ENCODE peak calls at places on chromosomes 4 and X, in four cellular contexts. N, P, K and E are unnamed samples.

GRCh38 chrX:41412261-41413167 is 34.6 kb upstream of the NYX start:
- DNase-seq in P (no peak), K (no peak), N (no peak), E (no peak)

GRCh38 chrX:17590892-17591740 is 146.2 kb upstream of the SCML1 start:
- DNase-seq in P (peak; percentile 64), K (peak; percentile 15), N (peak; percentile 36), E (peak; percentile 80)

GRCh38 chrX:153873282-153874090 is 12.5 kb downstream of the L1CAM start:
- DNase-seq in P (no peak), N (no peak), K (peak; percentile 65), E (no peak)

GRCh38 chr4:61614256-61614655 is 414.1 kb downstream of the ADGRL3 start:
- DNase-seq in K (no peak), N (no peak), P (no peak), E (peak; percentile 22)

GRCh38 chr4:104421576-104421975 is 73.1 kb downstream of the CXXC4 start:
- DNase-seq in K (no peak), P (no peak), N (no peak), E (no peak)

GRCh38 chrX:140432328-140433025 is 72.4 kb downstream of the SOX3 start:
- DNase-seq in N (no peak), P (no peak), K (no peak), E (no peak)

GRCh38 chr4:6109842-6110560 is 90.3 kb downstream of the JAKMIP1 start:
- DNase-seq in K (peak; percentile 36), N (peak; percentile 62), P (peak; percentile 90), E (no peak)

GRCh38 chr4:146510942-146511341 is 10.8 kb downstream of the SLC10A7 start:
- DNase-seq in K (no peak), N (no peak), P (no peak), E (no peak)

GRCh38 chrX:105882581-105883275 is 60.4 kb downstream of the NRK start:
- DNase-seq in N (no peak), P (no peak), K (no peak), E (peak; percentile 4)

GRCh38 chr4:91064157-91064853 is 937.1 kb downstream of the CCSER1 start:
- DNase-seq in K (peak; percentile 42), N (no peak), P (no peak), E (no peak)

GRCh38 chrX:87525771-87526229 is 8.2 kb downstream of the KLHL4 start:
- DNase-seq in N (no peak), K (no peak), P (no peak), E (peak; percentile 78)

GRCh38 chr4:55637272-55637820 is 1.2 kb upstream of the NMU start:
- DNase-seq in P (peak; percentile 51), K (no peak), N (no peak), E (no peak)

GRCh38 chr4:81408341-81408740 is 63.4 kb downstream of the RASGEF1B start:
- DNase-seq in N (no peak), K (no peak), P (no peak), E (no peak)

GRCh38 chr4:58649236-58649635 is 1539.1 kb upstream of the IGFBP7 start:
- DNase-seq in P (no peak), N (no peak), K (no peak), E (no peak)

GRCh38 chr4:174324725-174325124 is 41.0 kb downstream of the CEP44 start:
- DNase-seq in K (no peak), P (no peak), N (no peak), E (peak; percentile 52)

GRCh38 chr4:118981171-118981838 is 92.7 kb downstream of the SYNPO2 start:
- DNase-seq in P (no peak), K (peak; percentile 23), N (no peak), E (peak; percentile 81)

GRCh38 chrX:49165901-49166881 is 3.6 kb downstream of the MAGIX start:
- DNase-seq in N (peak; percentile 83), P (peak; percentile 94), K (peak; percentile 69), E (peak; percentile 61)

GRCh38 chr4:30863031-30863430 is 142.9 kb downstream of the PCDH7 start:
- DNase-seq in N (no peak), P (no peak), K (no peak), E (peak; percentile 77)

GRCh38 chrX:68440940-68441339 is 7.6 kb upstream of the OPHN1 start:
- DNase-seq in N (no peak), P (no peak), K (no peak), E (peak; percentile 68)

GRCh38 chr4:153521467-153521866 is 55.3 kb downstream of the TMEM131L start:
- DNase-seq in P (no peak), N (no peak), K (no peak), E (no peak)

GRCh38 chrX:67720344-67720743 is 176.5 kb downstream of the AR start:
- DNase-seq in K (no peak), P (no peak), N (no peak), E (no peak)

GRCh38 chr4:69617083-69617694 is 22.3 kb downstream of the UGT2A2 start:
- DNase-seq in N (no peak), K (peak; percentile 45), P (no peak), E (peak; percentile 12)

GRCh38 chr4:109721033-109721432 is 8.8 kb downstream of the PLA2G12A start:
- DNase-seq in K (no peak), N (no peak), P (no peak), E (peak; percentile 70)

GRCh38 chr4:157246959-157247358 is 26.4 kb downstream of the GRIA2 start:
- DNase-seq in P (no peak), K (no peak), N (no peak), E (no peak)

GRCh38 chrX:16604300-16604699 is 45.7 kb upstream of the S100G start:
- DNase-seq in K (no peak), P (no peak), N (no peak), E (no peak)

GRCh38 chr4:18957721-18958120 is 936.2 kb upstream of the LCORL start:
- DNase-seq in N (no peak), P (no peak), K (no peak), E (no peak)

GRCh38 chr4:138636791-138637190 is 378.8 kb upstream of the NOCT start:
- DNase-seq in N (no peak), K (no peak), P (no peak), E (no peak)

GRCh38 chrX:87005885-87006284 is 511.7 kb upstream of the KLHL4 start:
- DNase-seq in N (no peak), K (no peak), P (no peak), E (no peak)

GRCh38 chr4:60948008-60948407 is 252.1 kb upstream of the ADGRL3 start:
- DNase-seq in K (no peak), P (no peak), N (no peak), E (peak; percentile 26)

DNA sequence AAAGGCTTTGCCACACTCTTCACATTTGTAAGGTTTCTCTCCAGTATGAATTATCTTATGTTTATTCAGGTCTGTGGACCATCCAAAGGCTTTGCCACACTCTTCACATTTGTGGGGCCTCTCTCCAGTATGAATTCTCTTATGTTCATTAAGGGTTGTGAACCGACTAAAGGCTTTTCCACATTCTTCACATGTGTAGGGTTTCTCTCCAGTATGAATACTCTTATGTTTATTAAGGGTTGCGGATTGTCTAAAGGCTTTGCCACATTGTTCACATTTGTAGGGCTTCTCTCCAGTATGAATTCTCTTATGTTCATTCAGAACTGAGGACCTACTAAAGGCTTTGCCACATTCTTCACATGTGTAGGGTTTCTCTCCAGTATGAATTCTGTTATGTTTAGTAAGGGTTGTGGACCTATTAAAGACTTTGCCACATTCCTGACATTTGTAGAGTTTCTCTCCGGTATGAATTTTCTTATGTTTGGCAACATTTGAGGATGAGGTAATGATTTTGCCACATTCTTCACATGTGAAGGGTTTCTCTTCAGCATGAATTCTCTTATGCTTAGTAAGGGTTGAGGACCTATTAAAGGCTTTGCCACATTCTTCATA is 33.7 kb downstream of the ZNF732 start:
- DNase-seq in P (no peak), K (no peak), N (no peak), E (no peak)
- H3K9me3 ChIP-seq in P (peaks cover 40% of the 10 kb centered on the region), K (peaks cover 86% of the 10 kb centered on the region), N (peaks cover 75% of the 10 kb centered on the region), E (peaks cover 22% of the 10 kb centered on the region)

GRCh38 chr4:13704761-13705160 is 77.2 kb upstream of the BOD1L1 start:
- DNase-seq in P (no peak), K (no peak), N (no peak), E (no peak)

GRCh38 chr4:13704020-13704419 is 76.5 kb upstream of the BOD1L1 start:
- DNase-seq in N (no peak), K (no peak), P (no peak), E (no peak)

GRCh38 chr4:13706716-13707115 is 79.2 kb upstream of the BOD1L1 start:
- DNase-seq in N (no peak), P (no peak), K (no peak), E (no peak)

GRCh38 chr4:13705521-13706035 is 78.1 kb upstream of the BOD1L1 start:
- DNase-seq in N (no peak), P (peak; percentile 28), K (no peak), E (no peak)

DNA sequence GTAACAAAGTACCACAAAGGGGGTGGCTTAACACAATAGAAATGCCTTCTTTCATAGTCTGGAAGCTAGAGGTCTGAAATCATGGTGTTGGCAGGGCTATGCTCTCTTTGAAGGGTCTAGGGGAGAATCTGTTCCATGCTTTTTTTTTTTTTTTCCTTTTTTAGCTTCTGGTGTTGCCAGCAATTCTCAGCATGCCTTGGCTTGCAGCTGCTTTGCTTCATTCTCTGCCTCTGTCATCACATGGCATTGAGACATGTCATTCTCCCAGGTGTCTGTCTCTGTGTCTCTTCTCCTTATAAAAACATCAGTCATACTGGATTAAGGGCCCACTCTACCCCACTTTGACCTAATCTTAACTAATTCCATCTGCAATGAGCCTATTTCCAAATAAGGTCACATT is 78.6 kb upstream of the BOD1L1 start:
- DNase-seq in N (no peak), P (no peak), K (no peak), E (no peak)
- H2BK5ac ChIP-seq in N (no peak overlapping the region), P (no peak overlapping the region), K (no peak overlapping the region), E (no peak overlapping the region)

DNA sequence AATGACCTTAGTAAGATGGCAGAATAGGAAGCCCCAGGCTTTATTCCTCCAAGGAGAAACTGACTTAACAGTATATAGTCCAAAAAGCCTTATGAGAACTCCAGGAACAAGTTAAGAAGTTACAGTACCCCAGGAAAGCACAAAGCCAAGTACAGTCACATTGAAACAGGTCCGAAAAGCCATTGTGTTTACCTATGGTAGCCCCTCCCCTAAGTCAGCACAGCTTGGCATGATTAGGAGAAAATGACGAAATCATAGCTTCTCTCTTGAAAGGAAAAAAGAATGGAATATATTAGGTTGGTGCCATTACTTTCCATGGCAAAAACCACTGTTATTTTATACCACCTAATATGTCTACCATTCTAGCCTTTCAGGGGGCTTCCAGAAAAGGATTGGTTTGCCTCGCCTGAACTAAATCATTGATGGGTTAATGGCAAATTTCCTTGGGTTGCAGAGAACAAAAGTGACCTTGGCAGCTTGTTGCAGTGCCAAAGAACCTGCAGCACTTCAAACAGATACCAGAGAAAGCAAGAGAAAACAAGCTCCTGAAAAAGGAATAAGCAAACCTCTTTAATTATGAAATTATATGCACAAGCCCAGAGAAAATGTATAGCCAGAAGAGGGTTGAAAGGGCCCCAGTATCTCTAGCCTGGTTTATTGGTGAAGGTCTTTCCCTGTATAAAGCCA is 130.6 kb downstream of the PTCHD1 start:
- DNase-seq in P (no peak), K (no peak), N (no peak), E (no peak)
- H3K9me3 ChIP-seq in P (no peaks in the 10 kb centered on the region), K (no peaks in the 10 kb centered on the region), N (no peaks in the 10 kb centered on the region), E (no peaks in the 10 kb centered on the region)

DNA sequence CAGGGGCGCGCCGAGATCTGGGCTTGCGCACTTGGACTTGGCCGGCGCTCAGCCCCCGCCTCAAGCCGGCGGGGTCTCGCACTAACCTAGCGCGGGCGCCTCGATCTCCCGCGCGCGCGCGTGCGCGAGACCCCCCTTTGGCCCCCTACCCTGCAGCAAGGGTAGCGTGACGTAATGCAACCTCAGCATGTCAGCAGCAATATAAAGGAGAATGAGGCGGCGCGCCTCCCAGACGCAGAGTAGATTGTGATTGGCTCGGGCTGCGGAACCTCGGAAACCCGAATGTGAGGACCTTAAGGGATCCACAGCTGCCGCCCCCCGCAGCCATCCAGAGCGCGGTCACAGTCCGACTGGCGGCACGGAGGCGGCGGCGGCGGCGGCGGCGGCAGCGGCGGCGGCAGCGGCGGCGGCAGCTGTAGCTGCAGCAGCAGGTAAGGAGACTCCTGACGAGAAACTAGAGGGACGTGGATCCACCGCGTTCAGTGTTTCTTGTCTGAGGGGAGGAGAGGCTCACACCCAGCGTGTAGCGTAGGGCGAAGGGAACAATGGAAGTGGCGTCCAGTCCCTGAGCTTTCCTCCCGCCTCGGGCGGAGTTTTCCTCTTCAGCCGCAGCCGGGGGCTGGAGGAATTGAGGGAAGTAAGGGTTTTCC is at the start of the genes SATL1 and ZNF711:
- DNase-seq in N (peak; percentile 64), P (peak; percentile 84), K (peak; percentile 73), E (peak; percentile 51)
- H2BK5ac ChIP-seq in N (peak within 1 kb of the TSS; percentile 85), P (peak within 1 kb of the TSS; percentile 56), K (no peak within 1 kb of the TSS), E (no peak within 1 kb of the TSS)